ENCODE peak calls at places on chromosomes 11 and 22, in four cellular contexts. K is HepG2, V is K562, Y is GM12878. C is an unnamed sample.

GRCh38 chr11:2805388-2806057 is 80.1 kb downstream of the CDKN1C start:
- DNase-seq in K (no peak), V (peak), Y (no peak), C (no peak)

GRCh38 chr11:122114976-122115375 is 1.0 kb downstream of the BLID start:
- DNase-seq in K (no peak), V (no peak), Y (no peak), C (no peak)

GRCh38 chr11:111561306-111561705 is 20.8 kb downstream of the LAYN start:
- DNase-seq in K (no peak), V (no peak), Y (no peak), C (no peak)

GRCh38 chr11:68766786-68767185 is 15.5 kb upstream of the TESMIN start:
- DNase-seq in K (no peak), V (no peak), Y (no peak), C (no peak)

GRCh38 chr11:67373916-67374570 is 645 bp upstream of the CLCF1 start:
- DNase-seq in K (peak), V (peak), Y (no peak), C (peak)

GRCh38 chr11:64855596-64856304 is 11.3 kb upstream of the CDC42BPG start:
- DNase-seq in K (no peak), V (no peak), Y (no peak), C (no peak)

GRCh38 chr11:64070301-64070656 is 34.5 kb downstream of the FLRT1 start:
- DNase-seq in K (no peak), V (no peak), Y (no peak), C (no peak)

GRCh38 chr22:47171441-47172221 is 409.2 kb downstream of the TBC1D22A start:
- DNase-seq in K (no peak), V (no peak), Y (no peak), C (no peak)

GRCh38 chr11:16043617-16044016 is 312.7 kb downstream of the SOX6 start:
- DNase-seq in K (no peak), V (no peak), Y (no peak), C (no peak)

GRCh38 chr11:31817054-31817620 is 6.0 kb upstream of the PAX6 start:
- DNase-seq in K (no peak), V (peak), Y (no peak), C (no peak)

GRCh38 chr11:37504925-37505324 is 906.9 kb upstream of the RAG2 start:
- DNase-seq in K (no peak), V (no peak), Y (no peak), C (no peak)

GRCh38 chr22:20573176-20573829 is 65.9 kb downstream of the MED15 start:
- DNase-seq in K (no peak), V (no peak), Y (no peak), C (no peak)

GRCh38 chr22:26679003-26679629 is 21.7 kb downstream of the MIAT start:
- DNase-seq in K (peak), V (peak), Y (peak), C (peak)

GRCh38 chr11:128453444-128454336 is 133.7 kb downstream of the ETS1 start:
- DNase-seq in K (no peak), V (no peak), Y (no peak), C (no peak)

GRCh38 chr11:128417607-128418324 is 169.6 kb downstream of the ETS1 start:
- DNase-seq in K (no peak), V (no peak), Y (no peak), C (no peak)

GRCh38 chr11:72679869-72680268 is 5.6 kb upstream of the PDE2A start:
- DNase-seq in K (no peak), V (no peak), Y (no peak), C (no peak)

GRCh38 chr11:59918987-59919589 is 19.1 kb upstream of the OOSP1 start:
- DNase-seq in K (peak), V (peak), Y (no peak), C (peak)

GRCh38 chr11:2302844-2303626 is 1.2 kb downstream of the TSPAN32 start:
- DNase-seq in K (no peak), V (no peak), Y (no peak), C (no peak)

GRCh38 chr11:72140661-72141060 is 5.1 kb downstream of the FOLR3 start:
- DNase-seq in K (no peak), V (no peak), Y (no peak), C (no peak)

GRCh38 chr11:47986219-47986618 is 5.9 kb downstream of the PTPRJ start:
- DNase-seq in K (no peak), V (peak), Y (no peak), C (no peak)

GRCh38 chr11:100632970-100633452 is 54.1 kb upstream of the ARHGAP42 start:
- DNase-seq in K (peak), V (peak), Y (no peak), C (no peak)

GRCh38 chr22:48152154-48152775 is 1389.8 kb downstream of the TBC1D22A start:
- DNase-seq in K (no peak), V (no peak), Y (no peak), C (no peak)

GRCh38 chr22:27825174-27825573 is 23.6 kb upstream of the MN1 start:
- DNase-seq in K (no peak), V (peak), Y (no peak), C (no peak)

GRCh38 chr11:39374963-39375698 is 2084.3 kb downstream of the LRRC4C start:
- DNase-seq in K (peak), V (peak), Y (no peak), C (peak)

GRCh38 chr11:61125310-61125684 is 23.0 kb downstream of the CD5 start:
- DNase-seq in K (no peak), V (no peak), Y (no peak), C (no peak)

GRCh38 chr22:34877506-34877905 is 188.5 kb upstream of the ISX start:
- DNase-seq in K (no peak), V (no peak), Y (no peak), C (no peak)

GRCh38 chr22:49079027-49079725 is 748.5 kb downstream of the BRD1 start:
- DNase-seq in K (no peak), V (no peak), Y (no peak), C (no peak)

GRCh38 chr11:100687032-100687629 is at the start of gene ARHGAP42:
- DNase-seq in K (peak), V (peak), Y (no peak), C (peak)

GRCh38 chr11:80173487-80174136 is 732.8 kb upstream of the TENM4 start:
- DNase-seq in K (no peak), V (no peak), Y (no peak), C (no peak)

GRCh38 chr11:19658344-19658743 is 54.3 kb upstream of the NAV2 start:
- DNase-seq in K (no peak), V (no peak), Y (no peak), C (peak)

GRCh38 chr22:50526849-50527801 is 1.7 kb upstream of the SCO2 start:
- DNase-seq in K (peak), V (peak), Y (no peak), C (peak)

GRCh38 chr11:83694191-83694905 is 408.2 kb upstream of the CCDC90B start:
- DNase-seq in K (no peak), V (no peak), Y (no peak), C (no peak)

GRCh38 chr22:46421272-46421671 is 85.8 kb downstream of the TRMU start:
- DNase-seq in K (no peak), V (no peak), Y (peak), C (no peak)

GRCh38 chr11:110153474-110153873 is 60.3 kb downstream of the ZC3H12C start:
- DNase-seq in K (no peak), V (no peak), Y (no peak), C (no peak)

GRCh38 chr11:123601136-123601535 is 53.3 kb downstream of the SCN3B start:
- DNase-seq in K (no peak), V (no peak), Y (no peak), C (no peak)

GRCh38 chr11:72534859-72535547 is 100.7 kb upstream of the CLPB start:
- DNase-seq in K (no peak), V (no peak), Y (no peak), C (peak)

DNA sequence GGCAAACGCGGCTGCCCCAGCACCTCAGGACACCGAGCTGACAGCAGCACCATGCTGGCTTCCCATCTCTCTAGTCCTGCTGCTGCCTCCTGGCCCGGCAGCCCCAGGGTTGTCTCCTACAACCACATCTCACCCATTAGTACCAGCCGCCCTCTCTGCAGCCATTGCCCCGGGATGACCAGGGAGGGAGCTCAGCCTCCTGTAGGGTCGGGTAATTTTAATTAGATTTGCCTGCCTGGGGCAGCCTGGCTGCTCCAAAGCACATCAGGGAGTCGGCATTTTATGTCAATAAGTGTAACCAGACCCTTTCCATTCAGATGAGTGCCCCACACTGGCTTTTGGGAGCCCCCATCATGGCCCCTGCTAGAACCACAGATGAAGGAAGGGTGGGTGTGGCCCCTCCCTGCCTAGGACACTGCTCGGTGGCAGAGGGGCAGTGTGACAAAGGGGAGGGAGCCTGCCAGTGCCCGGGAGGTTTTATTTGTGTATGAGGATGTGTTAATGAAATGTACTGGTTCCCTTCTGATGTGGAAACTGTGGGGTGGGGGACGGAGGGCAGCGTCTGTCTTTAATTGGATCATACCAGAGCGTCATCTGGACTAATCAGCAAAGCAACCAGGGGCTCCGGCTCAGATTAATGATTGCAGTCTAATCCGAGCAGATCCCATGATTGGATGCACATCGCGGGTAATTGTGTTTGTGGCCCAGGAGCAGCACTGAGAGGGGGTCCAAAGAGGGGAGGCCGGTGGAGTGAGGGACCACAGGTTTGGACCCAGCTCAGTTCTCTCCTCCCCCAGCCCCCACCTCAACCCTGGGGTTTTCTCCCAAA is 125.3 kb downstream of the FEZ1 start:
- DNase-seq in K (no peak), V (no peak), Y (no peak), C (no peak)
- TF ChIP-seq POLR2AphosphoS2 in K (no peak), V (no peak), Y (no peak), C (no peak)

GRCh38 chr11:76861490-76861953 is 804 bp downstream of the ACER3 start:
- DNase-seq in K (no peak), V (peak), Y (no peak), C (no peak)
- TF ChIP-seq POLR2AphosphoS2 in K (no peak), V (no peak), Y (no peak), C (no peak)

DNA sequence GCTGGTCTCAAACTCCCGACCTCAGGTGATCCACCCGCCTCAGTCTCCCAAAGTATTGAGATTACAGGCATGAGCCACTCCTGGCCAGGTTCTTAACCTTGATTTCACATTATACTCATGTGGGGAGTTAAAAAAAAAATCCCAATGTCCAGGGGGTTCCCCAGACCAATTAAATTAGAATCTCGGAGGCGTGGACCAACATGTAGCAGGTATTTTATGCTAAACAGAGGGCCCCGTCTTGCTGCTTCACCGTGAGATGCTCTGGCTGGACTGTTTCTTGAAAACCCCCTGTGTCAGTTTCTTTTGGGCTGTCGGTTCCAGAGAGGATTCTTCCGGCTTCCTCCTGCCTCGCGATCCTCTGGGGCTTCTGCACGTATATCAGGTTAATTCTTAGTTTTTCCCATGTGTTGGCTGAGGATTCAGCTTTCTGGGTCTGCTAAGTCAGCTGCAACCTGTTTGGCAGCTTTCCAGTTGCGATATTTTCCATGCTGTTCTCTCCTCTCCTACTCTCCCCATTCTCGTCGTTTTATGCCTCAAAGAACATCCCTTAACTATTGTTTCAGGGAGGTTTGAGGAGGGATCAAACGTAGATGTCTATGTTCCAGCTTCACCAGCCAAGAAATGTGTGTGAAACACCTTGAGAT is 50.6 kb upstream of the ACCSL start:
- DNase-seq in K (no peak), V (no peak), Y (peak), C (no peak)
- TF ChIP-seq POLR2AphosphoS2 in K (no peak), V (no peak), Y (no peak), C (no peak)

DNA sequence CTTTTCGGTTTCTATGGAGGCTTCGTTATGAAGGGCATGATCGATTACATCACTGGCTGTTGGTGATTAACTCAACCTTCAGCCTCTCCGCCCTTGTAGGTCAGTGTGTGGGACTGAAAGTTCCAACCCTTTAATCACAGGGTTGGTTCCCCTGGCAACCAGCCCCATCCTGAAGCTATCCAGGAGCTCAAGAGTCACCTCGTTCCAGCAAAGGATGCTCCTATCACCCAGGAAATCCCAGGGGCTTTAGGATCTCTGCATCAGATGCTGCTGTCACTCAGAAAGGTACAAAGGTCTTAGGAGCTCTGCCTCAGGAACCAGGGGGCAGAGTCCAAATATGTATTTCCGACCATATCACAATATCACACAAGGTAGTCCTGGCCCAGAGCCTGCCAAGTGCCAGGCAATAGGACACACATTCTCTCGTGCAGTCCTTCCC is 123.5 kb upstream of the PARVA start:
- DNase-seq in K (peak), V (no peak), Y (no peak), C (no peak)
- TF ChIP-seq POLR2AphosphoS2 in K (no peak), V (no peak), Y (no peak), C (no peak)